ENCODE peak calls at places on chromosomes 12 and 14, in ten cellular contexts. O, K, N, T, R, V, W, J, D and P are unnamed samples.

GRCh38 chr12:51915003-51915625 is 7.8 kb downstream of the ACVRL1 start:
- DNase-seq in N (no peak), K (peak), W (no peak), O (no peak), J (no peak), V (no peak), T (no peak), R (no peak), D (no peak), P (no peak)

GRCh38 chr12:54261817-54262402 is 18.0 kb downstream of the CBX5 start:
- DNase-seq in V (peak), K (no peak), D (no peak), J (no peak), N (no peak), O (peak), T (no peak), W (no peak), R (no peak), P (no peak)

GRCh38 chr12:110543252-110543959 is 39.7 kb downstream of the PPTC7 start:
- DNase-seq in V (peak), R (no peak), K (no peak), J (no peak), T (peak), N (peak), W (no peak), D (no peak), O (peak), P (no peak)

GRCh38 chr12:75553398-75553797 is 42.0 kb upstream of the KRR1 start:
- DNase-seq in W (no peak), R (no peak), T (no peak), N (no peak), J (no peak), K (peak), V (peak), D (no peak), O (no peak), P (peak)

GRCh38 chr14:61678966-61679365 is 16.3 kb upstream of the HIF1A start:
- DNase-seq in T (no peak), J (no peak), V (peak), R (no peak), K (peak), N (no peak), W (no peak), O (peak), D (no peak), P (no peak)

GRCh38 chr12:69556383-69556782 is 28.9 kb upstream of the CCT2 start:
- DNase-seq in R (no peak), V (no peak), N (no peak), K (no peak), T (no peak), D (no peak), O (no peak), W (no peak), J (no peak), P (no peak)

GRCh38 chr12:32331133-32331532 is 68.2 kb upstream of the FGD4 start:
- DNase-seq in D (no peak), R (no peak), J (peak), K (peak), W (no peak), T (no peak), V (peak), O (peak), N (peak), P (no peak)

GRCh38 chr12:88952543-88952942 is 372.3 kb upstream of the KITLG start:
- DNase-seq in R (no peak), W (no peak), T (no peak), N (no peak), D (no peak), J (peak), K (no peak), O (peak), V (peak), P (peak)

GRCh38 chr12:54021006-54021405 is 7.2 kb upstream of the HOXC6 start:
- DNase-seq in O (no peak), J (no peak), N (no peak), R (no peak), D (no peak), T (no peak), W (no peak), K (no peak), V (no peak), P (no peak)

GRCh38 chr14:59664741-59665140 is 88.1 kb upstream of the CCDC175 start:
- DNase-seq in V (peak), K (no peak), T (no peak), D (no peak), J (no peak), N (peak), R (no peak), W (no peak), O (no peak), P (no peak)

GRCh38 chr12:91913651-91914050 is 232.0 kb downstream of the BTG1 start:
- DNase-seq in R (no peak), K (no peak), T (no peak), W (no peak), D (no peak), N (no peak), O (no peak), J (no peak), V (no peak), P (no peak)

GRCh38 chr14:93067088-93067487 is 48.6 kb downstream of the ITPK1 start:
- DNase-seq in T (no peak), K (no peak), J (no peak), R (no peak), N (no peak), D (no peak), V (no peak), W (no peak), O (no peak), P (no peak)

GRCh38 chr14:37417151-37417550 is 177.9 kb downstream of the FOXA1 start:
- DNase-seq in R (no peak), J (no peak), O (no peak), V (no peak), N (no peak), T (no peak), K (no peak), W (no peak), D (no peak), P (no peak)

GRCh38 chr14:54566152-54566409 is 847 bp upstream of the SAMD4A start:
- DNase-seq in J (no peak), T (no peak), R (no peak), K (no peak), N (no peak), V (no peak), O (no peak), W (no peak), D (peak), P (no peak)

GRCh38 chr12:100258127-100258526 is 8.8 kb downstream of the DEPDC4 start:
- DNase-seq in D (no peak), W (no peak), O (no peak), J (no peak), K (no peak), V (no peak), R (no peak), T (no peak), N (no peak), P (no peak)

GRCh38 chr12:41361791-41362190 is 173.7 kb downstream of the PDZRN4 start:
- DNase-seq in W (no peak), T (no peak), D (no peak), R (no peak), V (no peak), K (no peak), N (no peak), O (no peak), J (no peak), P (no peak)

GRCh38 chr12:61524851-61525250 is 735.4 kb upstream of the USP15 start:
- DNase-seq in K (no peak), R (peak), D (no peak), T (no peak), V (no peak), J (no peak), O (no peak), W (no peak), N (no peak), P (no peak)

GRCh38 chr12:123506059-123506842 is 27.3 kb downstream of the RILPL1 start:
- DNase-seq in D (no peak), N (no peak), V (no peak), R (no peak), J (no peak), W (no peak), K (no peak), T (no peak), O (no peak), P (no peak)

GRCh38 chr12:27428466-27428865 is 18.1 kb upstream of the SMCO2 start:
- DNase-seq in N (no peak), O (no peak), T (no peak), K (no peak), W (no peak), V (no peak), D (no peak), J (no peak), R (no peak), P (no peak)

GRCh38 chr12:48451372-48451771 is 21.0 kb upstream of the ANP32D start:
- DNase-seq in D (no peak), N (no peak), T (no peak), V (no peak), J (no peak), K (no peak), R (no peak), W (no peak), O (no peak), P (no peak)

GRCh38 chr12:53625373-53625945 is 723 bp downstream of the ATF7 start:
- DNase-seq in T (no peak), V (no peak), O (no peak), K (no peak), R (no peak), N (no peak), J (no peak), W (no peak), D (no peak), P (no peak)

GRCh38 chr12:106149096-106149784 is 10.5 kb upstream of the NUAK1 start:
- DNase-seq in K (peak), T (no peak), N (peak), D (no peak), O (peak), R (peak), W (no peak), J (no peak), V (no peak), P (peak)

GRCh38 chr12:119115296-119115905 is 63.3 kb upstream of the HSPB8 start:
- DNase-seq in J (peak), R (peak), T (no peak), V (peak), D (peak), O (peak), N (peak), K (peak), W (no peak), P (peak)

GRCh38 chr12:110123861-110124183 is 335 bp upstream of the IFT81 start:
- DNase-seq in O (no peak), N (no peak), W (no peak), R (no peak), J (no peak), T (no peak), D (no peak), K (no peak), V (no peak), P (no peak)

GRCh38 chr12:32272465-32272864 is 126.9 kb upstream of the FGD4 start:
- DNase-seq in N (no peak), W (no peak), O (no peak), T (no peak), J (no peak), K (no peak), R (peak), D (no peak), V (no peak), P (no peak)

GRCh38 chr14:104220225-104221070 is 82.1 kb downstream of the KIF26A start:
- DNase-seq in K (no peak), R (no peak), V (no peak), W (no peak), N (no peak), D (no peak), O (no peak), J (no peak), T (no peak), P (no peak)

GRCh38 chr12:112175361-112176155 is 50.2 kb downstream of the TRAFD1 start:
- DNase-seq in O (no peak), K (no peak), T (no peak), D (no peak), N (no peak), R (no peak), J (no peak), W (no peak), V (no peak), P (no peak)

DNA sequence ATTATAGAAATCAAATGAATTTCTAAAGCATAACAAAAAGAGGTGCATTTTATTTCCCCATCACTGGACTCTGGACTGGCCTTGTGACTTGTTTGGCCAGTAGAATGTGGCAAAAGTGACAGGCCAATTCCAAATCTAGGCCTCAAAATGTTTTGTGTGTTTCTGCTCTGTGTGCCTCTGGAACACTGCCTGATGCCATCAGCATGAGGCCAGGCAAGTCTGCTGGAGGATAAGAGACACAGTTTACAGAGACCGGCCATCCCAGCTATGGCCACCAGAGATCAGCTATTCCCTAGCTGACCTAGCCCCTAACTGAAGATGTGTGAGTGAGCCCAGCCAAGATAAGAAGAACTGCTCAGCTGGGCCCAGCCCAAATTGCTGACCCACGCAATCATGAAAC is 32.9 kb downstream of the ASCL1 start:
- DNase-seq in R (no peak), O (no peak), T (no peak), K (peak), W (no peak), J (no peak), D (no peak), N (no peak), V (no peak), P (no peak)
- TF ChIP-seq CTCF in R (no peak), O (no peak), T (no peak), K (peak), W (peak), J (no peak), D (no peak), N (no peak), V (no peak), P (no peak)

GRCh38 chr12:116739381-116739887 is 1.3 kb downstream of the RNFT2 start:
- DNase-seq in K (no peak), W (no peak), J (no peak), O (no peak), N (no peak), R (no peak), D (no peak), V (no peak), T (no peak), P (no peak)
- TF ChIP-seq CTCF in K (no peak), W (no peak), J (no peak), O (no peak), N (no peak), R (no peak), D (no peak), V (no peak), T (no peak), P (no peak)

GRCh38 chr14:34873591-34874385 is 1.4 kb downstream of the BAZ1A start:
- DNase-seq in V (peak), R (peak), D (peak), O (peak), T (peak), K (peak), W (peak), N (peak), J (no peak), P (peak)

GRCh38 chr14:34875031-34875922 is at the start of gene BAZ1A:
- DNase-seq in D (peak), J (peak), O (peak), T (peak), N (peak), V (peak), R (peak), K (peak), W (peak), P (peak)

GRCh38 chr14:34872822-34873590 is 2.2 kb downstream of the BAZ1A start:
- DNase-seq in T (no peak), O (peak), W (no peak), J (peak), K (peak), D (no peak), V (peak), R (peak), N (peak), P (no peak)

DNA sequence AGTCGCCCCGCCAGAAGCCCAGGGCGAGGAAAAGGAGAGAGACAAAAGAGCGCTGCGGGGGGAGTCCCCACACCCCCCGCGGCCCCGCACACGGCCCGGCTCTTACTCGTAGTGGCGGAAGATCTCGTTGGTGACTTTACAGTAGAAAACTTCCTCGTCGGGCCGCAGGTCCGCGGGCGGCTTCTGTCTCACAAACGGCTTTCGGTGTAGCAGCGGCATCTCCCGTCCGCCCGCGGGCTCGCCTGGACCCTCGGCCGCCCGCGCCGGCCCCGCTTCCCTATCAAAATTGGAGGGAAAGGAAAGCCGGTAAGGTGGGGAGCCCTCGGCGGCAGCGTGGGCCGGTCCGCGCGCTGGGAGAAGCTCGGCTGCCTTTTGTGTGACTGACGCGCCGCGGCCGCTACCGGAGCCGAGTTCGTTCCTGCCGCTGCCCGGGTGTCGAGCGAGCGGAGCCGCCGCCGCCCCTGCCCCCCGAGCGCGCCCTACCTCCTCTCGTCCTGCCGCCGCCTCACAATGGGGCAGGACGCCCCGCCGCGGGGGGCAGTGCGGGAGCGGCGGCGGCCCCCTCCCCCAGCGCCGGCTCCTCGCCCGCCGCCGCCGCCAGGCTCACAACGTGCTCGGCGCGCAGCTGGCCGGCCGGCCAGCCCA is 652 bp downstream of the BAZ1A start:
- DNase-seq in T (peak), V (peak), R (peak), N (peak), W (peak), O (peak), K (peak), J (peak), D (peak), P (peak)
- TF ChIP-seq CTCF in T (peak), V (no peak), R (no peak), N (peak), W (no peak), O (peak), K (no peak), J (no peak), D (no peak), P (no peak)

GRCh38 chr12:102061556-102062418 is at the start of gene WASHC3:
- DNase-seq in O (peak), J (peak), V (peak), W (peak), K (peak), R (peak), D (peak), N (peak), T (peak), P (peak)
- TF ChIP-seq CTCF in O (no peak), J (no peak), V (no peak), W (no peak), K (no peak), R (no peak), D (no peak), N (no peak), T (no peak), P (no peak)

DNA sequence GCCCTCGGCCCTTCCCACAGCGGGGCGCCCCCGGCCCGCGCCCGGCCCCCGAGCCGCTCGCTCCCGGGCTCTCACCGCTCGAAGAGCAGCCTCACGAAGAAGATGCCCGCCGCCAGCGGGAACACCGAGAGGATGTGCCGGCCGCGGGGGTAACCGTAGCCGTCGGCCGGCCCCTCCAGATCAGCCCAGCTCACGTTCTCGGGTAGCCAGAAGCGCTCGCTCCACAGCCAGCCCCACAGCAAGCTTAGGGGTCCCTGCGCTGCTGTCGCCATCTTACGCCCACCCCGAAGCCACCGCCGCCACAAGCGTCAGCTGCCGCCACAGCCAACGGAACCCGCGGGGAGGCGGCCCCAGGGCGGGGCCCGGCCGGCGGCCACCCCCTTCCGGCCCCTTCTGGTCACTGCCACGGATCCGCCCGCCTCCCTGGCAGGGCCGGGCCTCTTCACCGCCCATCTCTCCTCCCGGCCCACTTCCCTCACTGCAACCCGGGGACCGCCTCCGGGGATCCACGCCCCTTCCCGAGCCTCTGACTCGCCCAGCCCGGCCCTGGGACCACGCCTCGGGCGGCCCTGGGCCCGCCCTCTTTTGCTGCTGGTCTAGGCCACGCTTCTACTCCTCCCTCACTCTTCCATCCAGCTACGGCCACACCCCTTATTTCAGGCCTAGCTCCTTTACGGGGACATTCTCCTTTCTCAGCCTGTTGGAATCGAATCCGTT is at the start of gene CERS5:
- DNase-seq in K (peak), O (peak), J (peak), W (peak), V (peak), D (peak), T (peak), N (peak), R (peak), P (peak)
- TF ChIP-seq CTCF in K (no peak), O (peak), J (peak), W (peak), V (no peak), D (peak), T (no peak), N (no peak), R (no peak), P (no peak)